ENCODE peak calls at places on chromosome X, in nine cellular contexts. One of them, this sample, is unnamed.

GRCh38 chrX:50697691-50698090 is 116.3 kb downstream of the SHROOM4 start:
- DNase-seq in hepatocyte: peak; percentile 44
- DNase-seq in psoas muscle: no peak
- DNase-seq in astrocyte: peak; percentile 86
- DNase-seq in tibial nerve: no peak
- DNase-seq in cardiac muscle cell: peak; percentile 46
- DNase-seq in transverse colon: no peak
- DNase-seq in left ventricle myocardium inferior: no peak
- DNase-seq in OCI-LY7: no peak
- DNase-seq in this sample: no peak

GRCh38 chrX:68307767-68308166 is 125.5 kb downstream of the OPHN1 start:
- DNase-seq in hepatocyte: no peak
- DNase-seq in psoas muscle: no peak
- DNase-seq in astrocyte: peak; percentile 85
- DNase-seq in tibial nerve: peak; percentile 13
- DNase-seq in cardiac muscle cell: no peak
- DNase-seq in transverse colon: no peak
- DNase-seq in left ventricle myocardium inferior: no peak
- DNase-seq in OCI-LY7: no peak
- DNase-seq in this sample: no peak

GRCh38 chrX:68666580-68666979 is 19.1 kb downstream of the STARD8 start:
- DNase-seq in hepatocyte: no peak
- DNase-seq in psoas muscle: no peak
- DNase-seq in astrocyte: no peak
- DNase-seq in tibial nerve: no peak
- DNase-seq in cardiac muscle cell: no peak
- DNase-seq in transverse colon: no peak
- DNase-seq in left ventricle myocardium inferior: no peak
- DNase-seq in OCI-LY7: no peak
- DNase-seq in this sample: no peak

GRCh38 chrX:28229217-28229616 is 248.0 kb upstream of the DCAF8L1 start:
- DNase-seq in hepatocyte: no peak
- DNase-seq in psoas muscle: no peak
- DNase-seq in astrocyte: no peak
- DNase-seq in tibial nerve: no peak
- DNase-seq in cardiac muscle cell: no peak
- DNase-seq in transverse colon: no peak
- DNase-seq in left ventricle myocardium inferior: no peak
- DNase-seq in OCI-LY7: no peak
- DNase-seq in this sample: no peak

GRCh38 chrX:39759526-39760224 is 338.1 kb downstream of the BCOR start:
- DNase-seq in hepatocyte: peak; percentile 62
- DNase-seq in psoas muscle: no peak
- DNase-seq in astrocyte: peak; percentile 79
- DNase-seq in tibial nerve: peak; percentile 15
- DNase-seq in cardiac muscle cell: peak; percentile 43
- DNase-seq in transverse colon: no peak
- DNase-seq in left ventricle myocardium inferior: peak; percentile 23
- DNase-seq in OCI-LY7: peak; percentile 46
- DNase-seq in this sample: peak; percentile 81

GRCh38 chrX:103488332-103488731 is 31.0 kb downstream of the RAB40A start:
- DNase-seq in hepatocyte: no peak
- DNase-seq in psoas muscle: no peak
- DNase-seq in astrocyte: no peak
- DNase-seq in tibial nerve: no peak
- DNase-seq in cardiac muscle cell: peak; percentile 11
- DNase-seq in transverse colon: no peak
- DNase-seq in left ventricle myocardium inferior: no peak
- DNase-seq in OCI-LY7: peak; percentile 1
- DNase-seq in this sample: no peak

GRCh38 chrX:66399273-66399672 is 235.2 kb downstream of the HEPH start:
- DNase-seq in hepatocyte: no peak
- DNase-seq in psoas muscle: no peak
- DNase-seq in astrocyte: no peak
- DNase-seq in tibial nerve: no peak
- DNase-seq in cardiac muscle cell: no peak
- DNase-seq in transverse colon: no peak
- DNase-seq in left ventricle myocardium inferior: no peak
- DNase-seq in OCI-LY7: no peak
- DNase-seq in this sample: no peak

GRCh38 chrX:115177941-115178340 is 11.3 kb upstream of the RBMXL3 start:
- DNase-seq in hepatocyte: peak; percentile 4
- DNase-seq in psoas muscle: no peak
- DNase-seq in astrocyte: peak; percentile 6
- DNase-seq in tibial nerve: no peak
- DNase-seq in cardiac muscle cell: no peak
- DNase-seq in transverse colon: no peak
- DNase-seq in left ventricle myocardium inferior: no peak
- DNase-seq in OCI-LY7: no peak
- DNase-seq in this sample: no peak

GRCh38 chrX:44765556-44765955 is 78.3 kb upstream of the DUSP21 start:
- DNase-seq in hepatocyte: no peak
- DNase-seq in psoas muscle: no peak
- DNase-seq in astrocyte: no peak
- DNase-seq in tibial nerve: no peak
- DNase-seq in cardiac muscle cell: no peak
- DNase-seq in transverse colon: no peak
- DNase-seq in left ventricle myocardium inferior: no peak
- DNase-seq in OCI-LY7: no peak
- DNase-seq in this sample: no peak

GRCh38 chrX:11239230-11239629 is 54.0 kb upstream of the AMELX start:
- DNase-seq in hepatocyte: peak; percentile 59
- DNase-seq in psoas muscle: no peak
- DNase-seq in astrocyte: peak; percentile 58
- DNase-seq in tibial nerve: no peak
- DNase-seq in cardiac muscle cell: no peak
- DNase-seq in transverse colon: no peak
- DNase-seq in left ventricle myocardium inferior: no peak
- DNase-seq in OCI-LY7: no peak
- DNase-seq in this sample: no peak

GRCh38 chrX:77451041-77451440 is 3.9 kb downstream of the FGF16 start:
- DNase-seq in hepatocyte: no peak
- DNase-seq in psoas muscle: no peak
- DNase-seq in astrocyte: peak; percentile 64
- DNase-seq in tibial nerve: no peak
- DNase-seq in cardiac muscle cell: no peak
- DNase-seq in transverse colon: no peak
- DNase-seq in left ventricle myocardium inferior: no peak
- DNase-seq in OCI-LY7: no peak
- DNase-seq in this sample: no peak

GRCh38 chrX:24879679-24880078 is 136.1 kb downstream of the ARX start:
- DNase-seq in hepatocyte: no peak
- DNase-seq in psoas muscle: no peak
- DNase-seq in astrocyte: no peak
- DNase-seq in tibial nerve: no peak
- DNase-seq in cardiac muscle cell: no peak
- DNase-seq in transverse colon: no peak
- DNase-seq in left ventricle myocardium inferior: no peak
- DNase-seq in OCI-LY7: no peak
- DNase-seq in this sample: no peak
- H3K9me3 ChIP-seq in hepatocyte: no peaks in the 10 kb centered on the region
- H3K9me3 ChIP-seq in psoas muscle: no peaks in the 10 kb centered on the region
- H3K9me3 ChIP-seq in astrocyte: no peaks in the 10 kb centered on the region
- H3K9me3 ChIP-seq in tibial nerve: no peaks in the 10 kb centered on the region
- H3K9me3 ChIP-seq in cardiac muscle cell: no peaks in the 10 kb centered on the region
- H3K9me3 ChIP-seq in transverse colon: no peaks in the 10 kb centered on the region
- H3K9me3 ChIP-seq in left ventricle myocardium inferior: no peaks in the 10 kb centered on the region
- H3K9me3 ChIP-seq in OCI-LY7: no peaks in the 10 kb centered on the region
- H3K9me3 ChIP-seq in this sample: no peaks in the 10 kb centered on the region

GRCh38 chrX:143568467-143568866 is 51.2 kb upstream of the SPANXN3 start:
- DNase-seq in hepatocyte: no peak
- DNase-seq in psoas muscle: no peak
- DNase-seq in astrocyte: no peak
- DNase-seq in tibial nerve: no peak
- DNase-seq in cardiac muscle cell: no peak
- DNase-seq in transverse colon: no peak
- DNase-seq in left ventricle myocardium inferior: no peak
- DNase-seq in OCI-LY7: no peak
- DNase-seq in this sample: no peak

GRCh38 chrX:143571521-143571920 is 54.2 kb upstream of the SPANXN3 start:
- DNase-seq in hepatocyte: no peak
- DNase-seq in psoas muscle: no peak
- DNase-seq in astrocyte: no peak
- DNase-seq in tibial nerve: no peak
- DNase-seq in cardiac muscle cell: no peak
- DNase-seq in transverse colon: no peak
- DNase-seq in left ventricle myocardium inferior: no peak
- DNase-seq in OCI-LY7: no peak
- DNase-seq in this sample: no peak

DNA sequence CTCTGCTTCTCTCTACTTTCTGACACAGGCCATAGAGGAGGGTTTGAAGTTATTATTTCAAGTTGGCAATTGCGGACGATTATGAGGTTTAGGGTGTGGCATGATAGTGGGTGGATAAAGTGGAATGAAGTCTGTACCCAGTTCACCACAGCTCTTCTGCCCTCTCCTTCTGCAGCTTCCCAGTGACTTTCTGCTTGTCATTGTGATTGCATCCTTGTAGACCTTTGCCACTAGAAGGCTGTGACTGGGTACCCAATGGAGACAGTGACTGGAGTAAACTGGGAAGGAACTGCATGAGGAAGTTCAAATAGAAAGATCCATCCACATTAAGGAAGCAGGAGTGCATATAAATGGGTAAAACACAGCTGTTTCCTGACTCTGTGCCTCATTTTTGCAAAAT is 53.5 kb upstream of the SPANXN3 start:
- DNase-seq in hepatocyte: no peak
- DNase-seq in psoas muscle: no peak
- DNase-seq in astrocyte: no peak
- DNase-seq in tibial nerve: no peak
- DNase-seq in cardiac muscle cell: no peak
- DNase-seq in transverse colon: no peak
- DNase-seq in left ventricle myocardium inferior: no peak
- DNase-seq in OCI-LY7: no peak
- DNase-seq in this sample: no peak
- H3K4me1 ChIP-seq in hepatocyte: no peaks in the 10 kb centered on the region
- H3K4me1 ChIP-seq in psoas muscle: no peaks in the 10 kb centered on the region
- H3K4me1 ChIP-seq in astrocyte: no peaks in the 10 kb centered on the region
- H3K4me1 ChIP-seq in tibial nerve: no peaks in the 10 kb centered on the region
- H3K4me1 ChIP-seq in cardiac muscle cell: no peaks in the 10 kb centered on the region
- H3K4me1 ChIP-seq in transverse colon: no peaks in the 10 kb centered on the region
- H3K4me1 ChIP-seq in left ventricle myocardium inferior: no peaks in the 10 kb centered on the region
- H3K4me1 ChIP-seq in OCI-LY7: no peaks in the 10 kb centered on the region
- H3K4me1 ChIP-seq in this sample: no peaks in the 10 kb centered on the region

GRCh38 chrX:131792789-131793462 is 230.2 kb upstream of the STK26 start:
- DNase-seq in hepatocyte: no peak
- DNase-seq in psoas muscle: peak; percentile 82
- DNase-seq in astrocyte: peak; percentile 72
- DNase-seq in tibial nerve: no peak
- DNase-seq in cardiac muscle cell: no peak
- DNase-seq in transverse colon: peak; percentile 92
- DNase-seq in left ventricle myocardium inferior: no peak
- DNase-seq in OCI-LY7: peak; percentile 14
- DNase-seq in this sample: no peak
- TF ChIP-seq CTCF in hepatocyte: no peak
- TF ChIP-seq CTCF in psoas muscle: peak; percentile 53
- TF ChIP-seq CTCF in astrocyte: no peak
- TF ChIP-seq CTCF in tibial nerve: peak; percentile 41
- TF ChIP-seq CTCF in cardiac muscle cell: no peak
- TF ChIP-seq CTCF in transverse colon: no peak
- TF ChIP-seq CTCF in left ventricle myocardium inferior: peak; percentile 34
- TF ChIP-seq CTCF in OCI-LY7: no peak
- TF ChIP-seq CTCF in this sample: no peak

GRCh38 chrX:151938172-151938571 is 25.5 kb downstream of the MAGEA4 start:
- DNase-seq in hepatocyte: no peak
- DNase-seq in psoas muscle: no peak
- DNase-seq in astrocyte: no peak
- DNase-seq in tibial nerve: no peak
- DNase-seq in cardiac muscle cell: no peak
- DNase-seq in transverse colon: no peak
- DNase-seq in left ventricle myocardium inferior: no peak
- DNase-seq in OCI-LY7: no peak
- DNase-seq in this sample: no peak
- H3K9me3 ChIP-seq in hepatocyte: no peaks in the 10 kb centered on the region
- H3K9me3 ChIP-seq in psoas muscle: no peaks in the 10 kb centered on the region
- H3K9me3 ChIP-seq in astrocyte: no peaks in the 10 kb centered on the region
- H3K9me3 ChIP-seq in tibial nerve: no peaks in the 10 kb centered on the region
- H3K9me3 ChIP-seq in cardiac muscle cell: no peaks in the 10 kb centered on the region
- H3K9me3 ChIP-seq in transverse colon: no peaks in the 10 kb centered on the region
- H3K9me3 ChIP-seq in left ventricle myocardium inferior: no peaks in the 10 kb centered on the region
- H3K9me3 ChIP-seq in OCI-LY7: no peaks in the 10 kb centered on the region
- H3K9me3 ChIP-seq in this sample: no peaks in the 10 kb centered on the region

GRCh38 chrX:7115557-7115956 is 32.0 kb upstream of the STS start:
- DNase-seq in hepatocyte: no peak
- DNase-seq in psoas muscle: no peak
- DNase-seq in astrocyte: no peak
- DNase-seq in tibial nerve: no peak
- DNase-seq in cardiac muscle cell: no peak
- DNase-seq in transverse colon: no peak
- DNase-seq in left ventricle myocardium inferior: peak; percentile 41
- DNase-seq in OCI-LY7: peak; percentile 27
- DNase-seq in this sample: no peak

GRCh38 chrX:7116081-7116480 is 31.4 kb upstream of the STS start:
- DNase-seq in hepatocyte: no peak
- DNase-seq in psoas muscle: no peak
- DNase-seq in astrocyte: no peak
- DNase-seq in tibial nerve: no peak
- DNase-seq in cardiac muscle cell: no peak
- DNase-seq in transverse colon: no peak
- DNase-seq in left ventricle myocardium inferior: no peak
- DNase-seq in OCI-LY7: no peak
- DNase-seq in this sample: no peak

GRCh38 chrX:7119927-7120577 is 27.5 kb upstream of the STS start:
- DNase-seq in hepatocyte: no peak
- DNase-seq in psoas muscle: no peak
- DNase-seq in astrocyte: no peak
- DNase-seq in tibial nerve: no peak
- DNase-seq in cardiac muscle cell: no peak
- DNase-seq in transverse colon: no peak
- DNase-seq in left ventricle myocardium inferior: no peak
- DNase-seq in OCI-LY7: no peak
- DNase-seq in this sample: no peak

GRCh38 chrX:7117587-7117986 is 29.9 kb upstream of the STS start:
- DNase-seq in hepatocyte: no peak
- DNase-seq in psoas muscle: no peak
- DNase-seq in astrocyte: no peak
- DNase-seq in tibial nerve: no peak
- DNase-seq in cardiac muscle cell: no peak
- DNase-seq in transverse colon: no peak
- DNase-seq in left ventricle myocardium inferior: no peak
- DNase-seq in OCI-LY7: peak; percentile 47
- DNase-seq in this sample: no peak

GRCh38 chrX:7120578-7121219 is 26.8 kb upstream of the STS start:
- DNase-seq in hepatocyte: peak; percentile 23
- DNase-seq in psoas muscle: no peak
- DNase-seq in astrocyte: peak; percentile 10
- DNase-seq in tibial nerve: no peak
- DNase-seq in cardiac muscle cell: no peak
- DNase-seq in transverse colon: peak; percentile 54
- DNase-seq in left ventricle myocardium inferior: no peak
- DNase-seq in OCI-LY7: no peak
- DNase-seq in this sample: no peak
- H3K4me1 ChIP-seq in hepatocyte: peaks cover 6% of the 10 kb centered on the region
- H3K4me1 ChIP-seq in psoas muscle: peaks cover 47% of the 10 kb centered on the region
- H3K4me1 ChIP-seq in astrocyte: peaks cover 8% of the 10 kb centered on the region
- H3K4me1 ChIP-seq in tibial nerve: no peaks in the 10 kb centered on the region
- H3K4me1 ChIP-seq in cardiac muscle cell: no peaks in the 10 kb centered on the region
- H3K4me1 ChIP-seq in transverse colon: peaks cover 17% of the 10 kb centered on the region
- H3K4me1 ChIP-seq in left ventricle myocardium inferior: peaks cover 29% of the 10 kb centered on the region
- H3K4me1 ChIP-seq in OCI-LY7: peaks cover 86% of the 10 kb centered on the region
- H3K4me1 ChIP-seq in this sample: peaks cover 14% of the 10 kb centered on the region

This sample was measured in thyroid gland.